ENCODE peak calls at places on chromosomes 4 and X, in six cellular contexts. P is spleen, H is endothelial cell of umbilical vein, F is colonic mucosa, V is SJSA1, W is foreskin fibroblast. D is an unnamed sample.

GRCh38 chr4:188428935-188429334 is 289.7 kb downstream of the TRIML1 start:
- DNase-seq in W (peak), P (no peak), H (no peak), F (no peak), V (no peak), D (peak)

GRCh38 chr4:185567828-185568442 is 32.6 kb upstream of the PDLIM3 start:
- DNase-seq in F (peak), W (no peak), H (peak), P (no peak), V (no peak), D (no peak)

GRCh38 chr4:124483043-124483906 is 229.3 kb downstream of the ANKRD50 start:
- DNase-seq in P (no peak), W (peak), V (no peak), F (no peak), H (peak), D (peak)

GRCh38 chr4:87038837-87039715 is 104.3 kb downstream of the AFF1 start:
- DNase-seq in P (no peak), F (no peak), H (peak), W (peak), V (peak), D (peak)

GRCh38 chr4:154208424-154208823 is 283.2 kb downstream of the DCHS2 start:
- DNase-seq in P (peak), F (no peak), V (no peak), H (no peak), W (peak), D (no peak)

GRCh38 chr4:77921701-77922100 is 59.1 kb downstream of the MRPL1 start:
- DNase-seq in H (peak), P (no peak), W (peak), F (no peak), V (peak), D (peak)

GRCh38 chr4:21948347-21949072 is at the start of gene KCNIP4:
- DNase-seq in H (no peak), W (peak), V (no peak), P (peak), F (no peak), D (peak)

GRCh38 chr4:54643958-54644357 is 13.8 kb upstream of the KIT start:
- DNase-seq in F (no peak), H (no peak), W (no peak), P (no peak), V (no peak), D (no peak)

GRCh38 chrX:6777211-6778002 is 242.5 kb upstream of the VCX3A start:
- DNase-seq in F (no peak), P (no peak), H (no peak), V (no peak), W (no peak), D (peak)

GRCh38 chrX:145405012-145405411 is 157.7 kb downstream of the SPANXN1 start:
- DNase-seq in F (peak), H (peak), P (no peak), V (no peak), W (peak), D (peak)

GRCh38 chr4:11399461-11399971 is 29.2 kb downstream of the HS3ST1 start:
- DNase-seq in V (no peak), P (no peak), W (no peak), H (no peak), F (no peak), D (no peak)

GRCh38 chr4:174520655-174521054 is 1.6 kb downstream of the HPGD start:
- DNase-seq in F (no peak), V (no peak), P (no peak), W (no peak), H (no peak), D (no peak)

GRCh38 chrX:24375732-24376131 is 15.3 kb downstream of the SUPT20HL1 start:
- DNase-seq in W (no peak), P (no peak), V (no peak), F (no peak), H (no peak), D (no peak)

GRCh38 chr4:1048781-1049590 is 37.6 kb downstream of the FGFRL1 start:
- DNase-seq in H (no peak), F (no peak), V (no peak), W (no peak), P (peak), D (no peak)

GRCh38 chrX:47595701-47596655 is 13.7 kb downstream of the TIMP1 start:
- DNase-seq in V (no peak), H (peak), P (no peak), F (no peak), W (peak), D (no peak)

GRCh38 chrX:39399387-39399786 is 598.1 kb downstream of the MID1IP1 start:
- DNase-seq in V (no peak), F (no peak), P (no peak), H (peak), W (no peak), D (no peak)

GRCh38 chr4:106773106-106773905 is 262.8 kb downstream of the DKK2 start:
- DNase-seq in F (no peak), P (no peak), V (no peak), H (no peak), W (peak), D (no peak)

GRCh38 chrX:150635952-150636351 is 57.2 kb upstream of the MTMR1 start:
- DNase-seq in H (peak), F (no peak), V (no peak), W (peak), P (no peak), D (no peak)

GRCh38 chr4:58042176-58042575 is 932.0 kb upstream of the IGFBP7 start:
- DNase-seq in P (no peak), W (no peak), F (no peak), V (no peak), H (no peak), D (no peak)

GRCh38 chrX:40671126-40671525 is 23.8 kb upstream of the CXorf38 start:
- DNase-seq in P (no peak), F (no peak), H (no peak), V (no peak), W (no peak), D (no peak)

GRCh38 chr4:84726356-84726755 is 143.4 kb downstream of the CDS1 start:
- DNase-seq in V (no peak), P (no peak), W (peak), F (no peak), H (no peak), D (no peak)

GRCh38 chr4:108168672-108169562 is at the start of gene LEF1:
- DNase-seq in P (peak), W (peak), F (peak), H (peak), V (peak), D (peak)

GRCh38 chr4:68872442-68873217 is 56.8 kb downstream of the UGT2B10 start:
- DNase-seq in H (no peak), P (no peak), V (no peak), W (no peak), F (no peak), D (no peak)

GRCh38 chrX:132169554-132169953 is 41.7 kb upstream of the FRMD7 start:
- DNase-seq in P (no peak), H (no peak), W (no peak), V (no peak), F (no peak), D (no peak)

GRCh38 chrX:15956684-15957083 is 102.1 kb upstream of the AP1S2 start:
- DNase-seq in P (no peak), H (no peak), W (peak), F (no peak), V (no peak), D (peak)

GRCh38 chr4:76178296-76178695 is 30.1 kb upstream of the NUP54 start:
- DNase-seq in P (no peak), W (no peak), V (no peak), H (no peak), F (no peak), D (no peak)

GRCh38 chr4:138158746-138159297 is 83.3 kb downstream of the SLC7A11 start:
- DNase-seq in P (no peak), V (peak), H (peak), F (no peak), W (peak), D (no peak)

GRCh38 chr4:95545526-95545925 is 3.2 kb downstream of the UNC5C start:
- DNase-seq in V (no peak), H (no peak), P (no peak), F (no peak), W (no peak), D (no peak)

GRCh38 chrX:78105944-78106650 is 2.0 kb downstream of the PGK1 start:
- DNase-seq in F (peak), H (peak), P (no peak), W (no peak), V (no peak), D (peak)

GRCh38 chrX:113510586-113510985 is 670.0 kb upstream of the AMOT start:
- DNase-seq in W (peak), P (no peak), H (peak), V (no peak), F (no peak), D (no peak)

GRCh38 chrX:7351946-7352345 is 204.0 kb upstream of the PUDP start:
- DNase-seq in H (no peak), V (no peak), P (no peak), F (no peak), W (peak), D (no peak)

GRCh38 chrX:41005445-41005992 is 79.7 kb upstream of the USP9X start:
- DNase-seq in W (no peak), P (no peak), H (peak), F (no peak), V (no peak), D (no peak)

GRCh38 chrX:154083134-154083517 is 14.4 kb downstream of the MECP2 start:
- DNase-seq in P (no peak), F (no peak), V (no peak), H (peak), W (peak), D (no peak)

GRCh38 chr4:14379148-14379547 is 623.1 kb upstream of the CPEB2 start:
- DNase-seq in V (no peak), H (no peak), W (peak), F (no peak), P (no peak), D (no peak)

GRCh38 chr4:48268956-48269860 is at the start of gene TEC:
- DNase-seq in P (no peak), F (peak), W (peak), H (peak), V (no peak), D (peak)

GRCh38 chr4:93830090-93830818 is 1.7 kb downstream of the ATOH1 start:
- DNase-seq in P (no peak), V (no peak), W (no peak), H (no peak), F (no peak), D (no peak)
- H3K4me3 ChIP-seq in P (no peak), V (no peak), W (no peak), H (no peak), F (peak), D (no peak)

GRCh38 chr4:181418491-181418890 is 824.7 kb upstream of the TENM3 start:
- DNase-seq in F (no peak), V (no peak), H (no peak), W (no peak), P (no peak), D (no peak)

GRCh38 chr4:181420950-181421349 is 822.3 kb upstream of the TENM3 start:
- DNase-seq in W (no peak), P (no peak), F (no peak), H (no peak), V (no peak), D (no peak)

GRCh38 chr4:181416966-181417365 is 826.2 kb upstream of the TENM3 start:
- DNase-seq in H (no peak), P (no peak), V (no peak), F (no peak), W (no peak), D (no peak)
- H3K4me3 ChIP-seq in H (no peak), P (no peak), V (no peak), F (no peak), W (no peak), D (no peak)

GRCh38 chr4:74942251-74942917 is 9.5 kb downstream of the PARM1 start:
- DNase-seq in P (no peak), W (no peak), V (no peak), H (no peak), F (no peak), D (no peak)
- H3K4me3 ChIP-seq in P (no peak), W (no peak), V (no peak), H (no peak), F (no peak), D (no peak)

GRCh38 chrX:69137371-69137881 is 27.8 kb downstream of the PJA1 start:
- DNase-seq in W (peak), H (no peak), F (no peak), P (peak), V (no peak), D (peak)
- H3K4me3 ChIP-seq in W (no peak), H (no peak), F (no peak), P (no peak), V (no peak), D (peak)

GRCh38 chrX:129653181-129653984 is 1.4 kb downstream of the APLN start:
- DNase-seq in W (no peak), P (no peak), H (no peak), F (no peak), V (no peak), D (no peak)
- H3K4me3 ChIP-seq in W (peak), P (no peak), H (peak), F (peak), V (no peak), D (peak)

D was measured in HAP-1.